ENCODE peak calls at places on chromosomes 2 and 18, in four cellular contexts. One of them, this sample, is unnamed.

GRCh38 chr2:48356701-48357322 is 173.1 kb upstream of the STON1 start:
- DNase-seq in CD8-positive, alpha-beta memory T cell: no peak
- DNase-seq in body of pancreas: no peak
- DNase-seq in MM.1S: peak
- DNase-seq in this sample: no peak

GRCh38 chr18:31269508-31270074 is 48.4 kb upstream of the DSG1 start:
- DNase-seq in CD8-positive, alpha-beta memory T cell: no peak
- DNase-seq in body of pancreas: no peak
- DNase-seq in MM.1S: no peak
- DNase-seq in this sample: peak

GRCh38 chr2:10163498-10164486 is 41.3 kb downstream of the RRM2 start:
- DNase-seq in CD8-positive, alpha-beta memory T cell: no peak
- DNase-seq in body of pancreas: no peak
- DNase-seq in MM.1S: no peak
- DNase-seq in this sample: no peak

GRCh38 chr18:13680612-13681011 is 45.7 kb downstream of the FAM210A start:
- DNase-seq in CD8-positive, alpha-beta memory T cell: no peak
- DNase-seq in body of pancreas: no peak
- DNase-seq in MM.1S: no peak
- DNase-seq in this sample: no peak

GRCh38 chr2:127165539-127165935 is 54.6 kb downstream of the CYP27C1 start:
- DNase-seq in CD8-positive, alpha-beta memory T cell: no peak
- DNase-seq in body of pancreas: no peak
- DNase-seq in MM.1S: peak
- DNase-seq in this sample: no peak

GRCh38 chr2:162579169-162579568 is 235.2 kb downstream of the GCA start:
- DNase-seq in CD8-positive, alpha-beta memory T cell: no peak
- DNase-seq in body of pancreas: no peak
- DNase-seq in MM.1S: no peak
- DNase-seq in this sample: no peak

GRCh38 chr2:68637047-68637446 is 6.3 kb upstream of the PROKR1 start:
- DNase-seq in CD8-positive, alpha-beta memory T cell: no peak
- DNase-seq in body of pancreas: no peak
- DNase-seq in MM.1S: no peak
- DNase-seq in this sample: no peak

GRCh38 chr2:26577442-26578433 is 63.4 kb downstream of the CIB4 start:
- DNase-seq in CD8-positive, alpha-beta memory T cell: peak
- DNase-seq in body of pancreas: peak
- DNase-seq in MM.1S: peak
- DNase-seq in this sample: peak

GRCh38 chr2:222424729-222425671 is 657 bp downstream of the SGPP2 start:
- DNase-seq in CD8-positive, alpha-beta memory T cell: peak
- DNase-seq in body of pancreas: no peak
- DNase-seq in MM.1S: peak
- DNase-seq in this sample: peak

GRCh38 chr2:83665894-83666293 is 793.2 kb downstream of the SUCLG1 start:
- DNase-seq in CD8-positive, alpha-beta memory T cell: no peak
- DNase-seq in body of pancreas: no peak
- DNase-seq in MM.1S: no peak
- DNase-seq in this sample: no peak

GRCh38 chr2:72561621-72562318 is 264.1 kb downstream of the EXOC6B start:
- DNase-seq in CD8-positive, alpha-beta memory T cell: no peak
- DNase-seq in body of pancreas: no peak
- DNase-seq in MM.1S: no peak
- DNase-seq in this sample: no peak

GRCh38 chr2:12733846-12734245 is 17.1 kb downstream of the TRIB2 start:
- DNase-seq in CD8-positive, alpha-beta memory T cell: no peak
- DNase-seq in body of pancreas: peak
- DNase-seq in MM.1S: no peak
- DNase-seq in this sample: peak

GRCh38 chr18:59561596-59561995 is 135.6 kb downstream of the CCBE1 start:
- DNase-seq in CD8-positive, alpha-beta memory T cell: no peak
- DNase-seq in body of pancreas: no peak
- DNase-seq in MM.1S: no peak
- DNase-seq in this sample: no peak

GRCh38 chr18:5097116-5097703 is 99.8 kb downstream of the AKAIN1 start:
- DNase-seq in CD8-positive, alpha-beta memory T cell: no peak
- DNase-seq in body of pancreas: no peak
- DNase-seq in MM.1S: no peak
- DNase-seq in this sample: no peak

GRCh38 chr2:140863713-140864112 is 1267.1 kb downstream of the LRP1B start:
- DNase-seq in CD8-positive, alpha-beta memory T cell: no peak
- DNase-seq in body of pancreas: no peak
- DNase-seq in MM.1S: peak
- DNase-seq in this sample: no peak

GRCh38 chr2:43724728-43725526 is 48.7 kb upstream of the C1GALT1C1L start:
- DNase-seq in CD8-positive, alpha-beta memory T cell: no peak
- DNase-seq in body of pancreas: no peak
- DNase-seq in MM.1S: no peak
- DNase-seq in this sample: no peak

GRCh38 chr2:218202266-218202665 is 14.7 kb upstream of the ARPC2 start:
- DNase-seq in CD8-positive, alpha-beta memory T cell: no peak
- DNase-seq in body of pancreas: no peak
- DNase-seq in MM.1S: no peak
- DNase-seq in this sample: no peak

GRCh38 chr2:111634050-111634784 is 249.8 kb downstream of the ANAPC1 start:
- DNase-seq in CD8-positive, alpha-beta memory T cell: no peak
- DNase-seq in body of pancreas: no peak
- DNase-seq in MM.1S: no peak
- DNase-seq in this sample: no peak

GRCh38 chr2:169565686-169566085 is 8.0 kb downstream of the FASTKD1 start:
- DNase-seq in CD8-positive, alpha-beta memory T cell: no peak
- DNase-seq in body of pancreas: no peak
- DNase-seq in MM.1S: no peak
- DNase-seq in this sample: no peak

GRCh38 chr2:37784759-37785149 is 113.3 kb upstream of the CDC42EP3 start:
- DNase-seq in CD8-positive, alpha-beta memory T cell: no peak
- DNase-seq in body of pancreas: no peak
- DNase-seq in MM.1S: no peak
- DNase-seq in this sample: no peak

GRCh38 chr18:48827321-48828200 is 123.2 kb downstream of the SMAD7 start:
- DNase-seq in CD8-positive, alpha-beta memory T cell: no peak
- DNase-seq in body of pancreas: no peak
- DNase-seq in MM.1S: no peak
- DNase-seq in this sample: peak
- H3K27ac ChIP-seq in CD8-positive, alpha-beta memory T cell: peak
- H3K27ac ChIP-seq in body of pancreas: no peak
- H3K27ac ChIP-seq in MM.1S: no peak
- H3K27ac ChIP-seq in this sample: peak

GRCh38 chr2:200689115-200689514 is 103.3 kb downstream of the AOX1 start:
- DNase-seq in CD8-positive, alpha-beta memory T cell: no peak
- DNase-seq in body of pancreas: no peak
- DNase-seq in MM.1S: no peak
- DNase-seq in this sample: no peak

GRCh38 chr2:200694071-200694470 is 108.3 kb downstream of the AOX1 start:
- DNase-seq in CD8-positive, alpha-beta memory T cell: no peak
- DNase-seq in body of pancreas: no peak
- DNase-seq in MM.1S: no peak
- DNase-seq in this sample: no peak

DNA sequence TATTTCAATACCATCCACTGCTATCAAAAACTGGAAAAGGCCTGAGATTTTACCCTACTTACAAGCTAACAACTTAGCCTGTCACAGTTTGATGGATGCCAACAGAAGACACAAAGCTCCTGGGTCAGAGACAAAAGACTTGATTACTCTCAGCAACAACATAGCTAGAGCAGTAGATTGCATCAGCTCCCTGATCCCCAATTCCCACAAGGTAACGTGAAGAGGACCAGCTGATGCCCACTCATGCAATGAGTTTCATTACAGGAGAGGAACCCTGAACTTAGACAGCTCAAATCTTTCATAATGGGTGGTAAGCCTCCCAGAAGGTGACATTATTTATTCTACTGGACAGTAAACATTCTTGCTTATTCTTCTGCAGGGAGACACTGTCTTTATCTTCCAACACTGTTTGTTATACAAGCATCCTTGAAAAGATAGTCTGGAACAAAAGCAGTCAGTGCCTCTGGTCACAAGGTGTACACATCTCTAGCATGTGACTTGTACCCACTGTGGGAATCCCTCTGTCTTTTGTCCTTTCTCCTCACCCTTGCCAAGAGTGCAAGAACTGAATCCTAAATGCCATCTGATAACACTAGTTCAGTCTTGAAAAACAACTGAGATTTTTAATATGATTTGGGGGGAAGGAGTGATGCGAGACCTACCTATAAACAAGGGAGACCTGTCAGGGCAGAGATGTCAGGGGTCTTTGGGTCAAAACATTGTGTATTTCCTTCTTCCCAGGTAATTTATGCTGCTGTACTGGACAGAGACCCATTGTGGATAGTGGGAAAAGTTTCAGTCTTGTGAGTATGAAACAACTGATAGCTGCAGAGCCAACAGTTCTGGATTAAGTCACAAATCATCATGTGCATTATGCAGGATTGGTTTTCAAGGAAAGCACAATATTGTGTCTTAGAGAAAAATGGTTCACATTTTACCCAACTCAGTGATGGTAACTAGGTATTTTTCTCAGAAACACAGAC is 102.4 kb downstream of the AOX1 start:
- DNase-seq in CD8-positive, alpha-beta memory T cell: no peak
- DNase-seq in body of pancreas: no peak
- DNase-seq in MM.1S: no peak
- DNase-seq in this sample: no peak
- H3K27ac ChIP-seq in CD8-positive, alpha-beta memory T cell: no peak
- H3K27ac ChIP-seq in body of pancreas: no peak
- H3K27ac ChIP-seq in MM.1S: no peak
- H3K27ac ChIP-seq in this sample: no peak

DNA sequence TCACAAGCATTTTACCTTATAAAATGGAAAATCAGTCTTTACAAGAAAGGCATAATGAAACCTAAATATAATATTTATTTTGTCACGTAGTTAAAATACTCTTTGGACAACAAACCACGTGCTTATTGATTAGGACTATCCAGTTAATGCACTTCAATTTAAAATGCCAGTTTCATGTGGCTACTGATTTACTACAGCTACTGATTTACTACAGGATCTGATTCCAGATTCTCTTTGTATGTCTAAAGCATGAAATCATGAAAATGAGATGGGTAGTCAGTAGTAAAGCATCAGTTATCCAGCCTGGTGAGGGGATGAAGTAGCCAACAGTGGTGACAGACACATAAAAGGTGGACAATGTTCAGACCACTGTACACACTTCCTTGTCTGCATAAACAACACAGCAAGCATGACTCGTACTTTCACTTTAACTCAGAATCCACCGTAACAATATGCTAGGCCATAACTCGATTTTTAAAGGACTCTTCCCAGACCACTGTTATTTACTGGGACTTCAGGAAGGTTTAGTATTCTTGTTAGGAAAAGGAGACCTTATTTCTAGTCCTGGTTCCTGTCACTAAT is 24.9 kb downstream of the ACAA2 start:
- DNase-seq in CD8-positive, alpha-beta memory T cell: no peak
- DNase-seq in body of pancreas: no peak
- DNase-seq in MM.1S: peak
- DNase-seq in this sample: no peak
- H3K27ac ChIP-seq in CD8-positive, alpha-beta memory T cell: no peak
- H3K27ac ChIP-seq in body of pancreas: no peak
- H3K27ac ChIP-seq in MM.1S: peak
- H3K27ac ChIP-seq in this sample: peak

DNA sequence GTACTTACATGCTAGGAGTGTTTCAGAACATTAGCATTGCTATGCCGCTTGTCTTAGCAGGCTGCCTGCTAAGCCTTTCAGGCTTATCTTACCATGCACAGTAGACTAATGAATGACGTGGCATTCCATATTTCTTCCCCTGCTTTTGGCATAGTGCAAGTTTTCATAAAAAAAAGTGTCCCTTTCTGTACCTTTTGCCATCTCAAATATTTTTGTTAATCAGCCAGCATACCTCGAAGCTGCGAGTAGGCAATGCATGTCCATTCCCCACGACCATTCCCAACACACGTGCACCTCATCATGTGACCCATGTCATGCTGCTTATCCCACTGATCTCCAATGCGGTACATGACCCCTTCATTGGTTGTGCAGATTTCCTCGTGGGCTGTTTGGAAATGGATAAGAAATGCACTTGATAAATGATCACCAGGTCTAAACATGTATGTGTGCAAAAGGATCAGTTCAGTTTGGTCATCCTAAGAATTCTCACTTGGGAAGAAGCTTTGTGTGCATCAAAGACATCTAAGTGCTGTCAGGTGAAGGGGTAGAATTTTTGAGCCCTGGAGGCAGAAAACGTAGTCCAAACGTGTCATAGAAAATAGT is 13.9 kb downstream of the FN1 start:
- DNase-seq in CD8-positive, alpha-beta memory T cell: no peak
- DNase-seq in body of pancreas: no peak
- DNase-seq in MM.1S: no peak
- DNase-seq in this sample: no peak
- H3K27ac ChIP-seq in CD8-positive, alpha-beta memory T cell: no peak
- H3K27ac ChIP-seq in body of pancreas: no peak
- H3K27ac ChIP-seq in MM.1S: no peak
- H3K27ac ChIP-seq in this sample: no peak

DNA sequence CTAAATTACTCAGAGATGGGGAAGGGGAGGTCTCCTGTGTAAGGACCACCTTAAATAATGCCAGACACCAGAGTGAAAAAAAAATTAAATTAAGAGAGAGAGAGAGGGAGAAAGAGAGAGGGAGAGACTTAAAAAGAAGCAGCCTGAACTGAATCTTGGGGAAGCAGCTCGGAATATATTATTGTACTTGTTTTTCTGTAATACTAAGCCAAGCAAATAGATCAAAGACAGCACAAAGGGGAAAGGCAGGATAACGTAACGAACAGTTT is 4.6 kb downstream of the ZEB2 start:
- DNase-seq in CD8-positive, alpha-beta memory T cell: no peak
- DNase-seq in body of pancreas: no peak
- DNase-seq in MM.1S: no peak
- DNase-seq in this sample: no peak
- H3K27ac ChIP-seq in CD8-positive, alpha-beta memory T cell: peak
- H3K27ac ChIP-seq in body of pancreas: no peak
- H3K27ac ChIP-seq in MM.1S: no peak
- H3K27ac ChIP-seq in this sample: peak

GRCh38 chr18:55316615-55317184 is 271.3 kb downstream of the TCF4 start:
- DNase-seq in CD8-positive, alpha-beta memory T cell: no peak
- DNase-seq in body of pancreas: no peak
- DNase-seq in MM.1S: no peak
- DNase-seq in this sample: no peak
- H3K27ac ChIP-seq in CD8-positive, alpha-beta memory T cell: no peak
- H3K27ac ChIP-seq in body of pancreas: no peak
- H3K27ac ChIP-seq in MM.1S: peak
- H3K27ac ChIP-seq in this sample: no peak

GRCh38 chr2:98804736-98805135 is 73.8 kb upstream of the MGAT4A start:
- DNase-seq in CD8-positive, alpha-beta memory T cell: no peak
- DNase-seq in body of pancreas: no peak
- DNase-seq in MM.1S: no peak
- DNase-seq in this sample: no peak
- H3K27ac ChIP-seq in CD8-positive, alpha-beta memory T cell: no peak
- H3K27ac ChIP-seq in body of pancreas: peak
- H3K27ac ChIP-seq in MM.1S: no peak
- H3K27ac ChIP-seq in this sample: no peak

DNA sequence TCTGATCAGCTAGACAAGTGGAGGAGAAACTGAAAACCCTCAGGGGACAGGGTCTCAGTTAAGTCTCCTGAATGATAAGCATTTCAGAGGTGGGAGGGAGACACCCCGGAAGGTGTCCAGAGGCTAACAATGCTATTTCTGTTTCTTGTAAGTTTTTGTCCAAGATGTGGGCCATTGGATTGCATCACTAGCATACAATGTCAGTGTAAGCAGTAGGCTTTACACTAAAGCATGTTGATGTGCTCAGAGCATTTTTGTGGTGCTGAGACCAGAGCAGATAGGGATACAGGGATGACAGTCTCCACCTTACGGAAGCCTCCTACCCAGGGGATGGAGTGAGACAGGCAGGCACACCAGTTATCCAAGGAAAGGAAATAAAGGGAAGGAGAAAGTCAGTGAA is 2.2 kb upstream of the IL1R1 start:
- DNase-seq in CD8-positive, alpha-beta memory T cell: no peak
- DNase-seq in body of pancreas: no peak
- DNase-seq in MM.1S: no peak
- DNase-seq in this sample: no peak
- H3K27ac ChIP-seq in CD8-positive, alpha-beta memory T cell: no peak
- H3K27ac ChIP-seq in body of pancreas: no peak
- H3K27ac ChIP-seq in MM.1S: no peak
- H3K27ac ChIP-seq in this sample: peak